ENCODE peak calls at places on chromosome 15, in eight cellular contexts. V is HS-27A; W is midbrain; F is ovary; I is COR-L47; S is EL; N is activated T-cell treated with anti-CD3 and anti-CD28 coated beads, Interleukin-2, amount 50 U/mL, for 72 hours; D is AG09309. H is an unnamed sample.

GRCh38 chr15:78242128-78242527 is 7.8 kb upstream of the ACSBG1 start:
- DNase-seq in W (no peak), S (peak), N (peak), D (no peak), V (no peak), I (peak), F (no peak), H (no peak)

GRCh38 chr15:80502782-80503181 is 98.6 kb downstream of the ARNT2 start:
- DNase-seq in I (no peak), W (no peak), F (peak), N (no peak), V (no peak), D (no peak), S (no peak), H (no peak)

GRCh38 chr15:27623560-27624305 is 475.4 kb downstream of the OCA2 start:
- DNase-seq in I (no peak), N (no peak), F (no peak), V (no peak), W (no peak), D (no peak), S (no peak), H (no peak)

GRCh38 chr15:73993211-73993994 is 1.1 kb upstream of the PML start:
- DNase-seq in W (no peak), V (no peak), F (no peak), N (no peak), S (no peak), I (no peak), D (no peak), H (no peak)

GRCh38 chr15:48866141-48866563 is 11.8 kb upstream of the EID1 start:
- DNase-seq in W (no peak), D (peak), I (no peak), V (no peak), F (no peak), S (peak), N (no peak), H (no peak)

GRCh38 chr15:92898988-92899909 is 875 bp upstream of the CHD2 start:
- DNase-seq in F (no peak), I (no peak), W (no peak), D (no peak), V (no peak), S (peak), N (no peak), H (no peak)

GRCh38 chr15:101608182-101608581 is 44.0 kb downstream of the TM2D3 start:
- DNase-seq in F (no peak), V (no peak), I (no peak), N (no peak), W (no peak), D (no peak), S (no peak), H (no peak)

GRCh38 chr15:70071799-70072198 is 25.9 kb downstream of the TLE3 start:
- DNase-seq in I (no peak), D (no peak), W (no peak), N (no peak), S (no peak), F (no peak), V (no peak), H (no peak)

GRCh38 chr15:93837450-93837849 is 393.9 kb upstream of the MCTP2 start:
- DNase-seq in F (no peak), S (no peak), W (no peak), N (no peak), D (no peak), I (no peak), V (no peak), H (no peak)

GRCh38 chr15:55775316-55775715 is 32.4 kb upstream of the PRTG start:
- DNase-seq in N (no peak), W (no peak), S (peak), D (peak), V (no peak), F (no peak), I (no peak), H (no peak)

GRCh38 chr15:66938114-66938830 is 127.1 kb upstream of the SMAD3 start:
- DNase-seq in D (no peak), S (no peak), V (no peak), N (no peak), F (no peak), I (no peak), W (no peak), H (no peak)

GRCh38 chr15:100880139-100880896 is 687 bp downstream of the ALDH1A3 start:
- DNase-seq in V (no peak), F (no peak), I (no peak), D (no peak), S (peak), W (no peak), N (no peak), H (no peak)

GRCh38 chr15:71752604-71753289 is 57.6 kb upstream of the NR2E3 start:
- DNase-seq in V (peak), S (peak), W (no peak), F (no peak), D (peak), I (peak), N (peak), H (no peak)

GRCh38 chr15:95252404-95252803 is 1021.0 kb downstream of the MCTP2 start:
- DNase-seq in I (no peak), W (no peak), S (no peak), D (no peak), V (no peak), N (no peak), F (no peak), H (no peak)

GRCh38 chr15:51267714-51268105 is 70.7 kb downstream of the CYP19A1 start:
- DNase-seq in D (no peak), V (no peak), W (peak), S (peak), I (peak), F (no peak), N (no peak), H (no peak)

GRCh38 chr15:93037341-93038063 is 51.5 kb downstream of the RGMA start:
- DNase-seq in N (no peak), V (no peak), I (no peak), W (peak), D (no peak), F (peak), S (peak), H (no peak)

GRCh38 chr15:49809894-49810594 is 189.2 kb downstream of the DTWD1 start:
- DNase-seq in D (no peak), V (no peak), I (no peak), F (no peak), W (no peak), N (no peak), S (no peak), H (no peak)

GRCh38 chr15:93454788-93455187 is 365.8 kb upstream of the RGMA start:
- DNase-seq in V (no peak), W (no peak), D (no peak), S (no peak), I (no peak), N (no peak), F (no peak), H (no peak)

GRCh38 chr15:97995881-97996603 is 35.5 kb downstream of the ARRDC4 start:
- DNase-seq in F (no peak), I (peak), V (no peak), W (no peak), D (no peak), S (peak), N (no peak), H (no peak)

GRCh38 chr15:98163319-98164030 is 203.0 kb downstream of the ARRDC4 start:
- DNase-seq in W (no peak), I (no peak), D (no peak), S (no peak), F (no peak), N (no peak), V (no peak), H (no peak)

GRCh38 chr15:46309914-46310313 is 675.1 kb downstream of the SQOR start:
- DNase-seq in V (no peak), D (no peak), I (peak), W (no peak), N (no peak), S (no peak), F (no peak), H (peak)

GRCh38 chr15:84734794-84735479 is 13.5 kb upstream of the ZNF592 start:
- DNase-seq in D (no peak), S (peak), N (peak), I (no peak), W (peak), F (no peak), V (no peak), H (no peak)

GRCh38 chr15:50487287-50487686 is 59.2 kb downstream of the USP50 start:
- DNase-seq in N (no peak), S (no peak), F (no peak), V (no peak), W (no peak), D (no peak), I (no peak), H (no peak)

GRCh38 chr15:43525131-43525530 is 7.7 kb downstream of the MAP1A start:
- DNase-seq in W (no peak), D (no peak), I (no peak), F (no peak), V (no peak), N (no peak), S (no peak), H (no peak)

GRCh38 chr15:59243622-59244021 is 37.0 kb downstream of the LDHAL6B start:
- DNase-seq in D (no peak), I (no peak), S (no peak), F (no peak), N (no peak), V (no peak), W (no peak), H (no peak)

GRCh38 chr15:50415752-50416404 is 8.3 kb upstream of the USP8 start:
- DNase-seq in S (peak), W (no peak), F (no peak), N (no peak), I (no peak), V (no peak), D (no peak), H (no peak)

GRCh38 chr15:52103217-52104207 is 9.1 kb downstream of the BCL2L10 start:
- DNase-seq in V (peak), I (no peak), F (peak), W (no peak), S (peak), N (peak), D (peak), H (no peak)

GRCh38 chr15:91664224-91664836 is 189.2 kb upstream of the SLCO3A1 start:
- DNase-seq in N (no peak), S (no peak), I (no peak), W (no peak), V (no peak), D (no peak), F (no peak), H (no peak)

GRCh38 chr15:72680931-72681330 is 5.1 kb downstream of the HIGD2B start:
- DNase-seq in D (no peak), I (no peak), W (no peak), N (no peak), S (no peak), V (no peak), F (no peak), H (no peak)

GRCh38 chr15:69604050-69604378 is 151.4 kb downstream of the RPLP1 start:
- DNase-seq in F (no peak), W (no peak), V (no peak), I (peak), S (no peak), N (no peak), D (no peak), H (peak)

GRCh38 chr15:81432179-81432578 is 58.2 kb upstream of the TMC3 start:
- DNase-seq in V (no peak), N (no peak), D (no peak), I (no peak), S (no peak), F (no peak), W (no peak), H (no peak)

GRCh38 chr15:26722621-26723160 is 50.2 kb downstream of the GABRB3 start:
- DNase-seq in N (no peak), I (no peak), V (no peak), F (no peak), S (no peak), W (no peak), D (no peak), H (no peak)

GRCh38 chr15:70034596-70034995 is 63.1 kb downstream of the TLE3 start:
- DNase-seq in N (no peak), I (no peak), F (no peak), W (no peak), D (no peak), V (no peak), S (no peak), H (no peak)

GRCh38 chr15:60605879-60606304 is 127.0 kb upstream of the ICE2 start:
- DNase-seq in F (no peak), W (no peak), D (peak), V (no peak), N (no peak), I (no peak), S (peak), H (no peak)

GRCh38 chr15:77608774-77609173 is 23.9 kb downstream of the LINGO1 start:
- DNase-seq in I (no peak), N (no peak), D (no peak), V (no peak), W (no peak), F (no peak), S (no peak), H (no peak)

GRCh38 chr15:41894791-41895463 is 1.1 kb upstream of the SPTBN5 start:
- DNase-seq in W (no peak), V (no peak), S (peak), D (no peak), N (peak), I (peak), F (peak), H (no peak)

GRCh38 chr15:62624541-62625399 is 417.8 kb upstream of the TPM1 start:
- DNase-seq in I (no peak), D (peak), W (no peak), F (peak), S (peak), N (peak), V (no peak), H (no peak)

GRCh38 chr15:95277266-95277665 is 1045.9 kb downstream of the MCTP2 start:
- DNase-seq in V (no peak), W (no peak), N (no peak), S (peak), D (peak), I (no peak), F (no peak), H (no peak)